ENCODE peak calls at places on chromosomes 12 and 14, in six cellular contexts. X is cardiac muscle cell, N is progenitor cell of endocrine pancreas, E is B cell, H is IMR-90, L is fibroblast of lung. G is an unnamed sample.

GRCh38 chr12:116662612-116663144 is 75.2 kb downstream of the SPRING1 start:
- DNase-seq in X (no peak), N (peak; percentile 43), E (no peak), H (peak; percentile 37), L (peak; percentile 47), G (peak; percentile 9)

GRCh38 chr12:52091869-52092268 is 12.4 kb downstream of the SMIM41 start:
- DNase-seq in X (no peak), N (no peak), E (no peak), H (no peak), L (no peak), G (no peak)

GRCh38 chr12:100447405-100447804 is 26.3 kb upstream of the NR1H4 start:
- DNase-seq in X (no peak), N (no peak), E (no peak), H (no peak), L (no peak), G (no peak)

GRCh38 chr12:119770146-119770545 is 102.2 kb downstream of the PRKAB1 start:
- DNase-seq in X (no peak), N (no peak), E (no peak), H (peak; percentile 15), L (no peak), G (peak; percentile 9)

GRCh38 chr12:26062566-26062965 is 62.3 kb downstream of the BHLHE41 start:
- DNase-seq in X (no peak), N (no peak), E (no peak), H (peak; percentile 57), L (peak; percentile 45), G (peak; percentile 47)

GRCh38 chr14:59483819-59484610 is at the start of the genes JKAMP and L3HYPDH:
- DNase-seq in X (peak; percentile 99), N (peak; percentile 98), E (peak; percentile 95), H (peak; percentile 94), L (peak; percentile 95), G (peak; percentile 93)

GRCh38 chr12:80551897-80552296 is 107.9 kb downstream of the PTPRQ start:
- DNase-seq in X (no peak), N (no peak), E (no peak), H (peak; percentile 99), L (peak; percentile 98), G (peak; percentile 95)

GRCh38 chr12:108697905-108698304 is 33.4 kb downstream of the CORO1C start:
- DNase-seq in X (no peak), N (no peak), E (no peak), H (no peak), L (no peak), G (no peak)

GRCh38 chr12:16972923-16973770 is 367.2 kb upstream of the LMO3 start:
- DNase-seq in X (no peak), N (no peak), E (no peak), H (no peak), L (no peak), G (no peak)

GRCh38 chr12:87509233-87509820 is 519.9 kb downstream of the C12orf50 start:
- DNase-seq in X (no peak), N (no peak), E (no peak), H (peak; percentile 81), L (peak; percentile 81), G (no peak)

GRCh38 chr12:32906407-32907165 is 10.0 kb upstream of the PKP2 start:
- DNase-seq in X (no peak), N (no peak), E (no peak), H (no peak), L (no peak), G (no peak)

GRCh38 chr14:85308531-85309300 is 221.2 kb upstream of the FLRT2 start:
- DNase-seq in X (peak; percentile 40), N (no peak), E (no peak), H (no peak), L (no peak), G (no peak)

GRCh38 chr12:84912191-84913142 is at the start of gene SLC6A15:
- DNase-seq in X (peak; percentile 79), N (peak; percentile 61), E (no peak), H (peak; percentile 46), L (peak; percentile 93), G (no peak)

GRCh38 chr14:68495638-68496114 is 297.2 kb downstream of the ZFP36L1 start:
- DNase-seq in X (no peak), N (no peak), E (no peak), H (no peak), L (no peak), G (no peak)

GRCh38 chr12:132600048-132601032 is 10.0 kb downstream of the LRCOL1 start:
- DNase-seq in X (peak; percentile 84), N (peak; percentile 54), E (peak; percentile 69), H (peak; percentile 61), L (peak; percentile 73), G (peak; percentile 18)

GRCh38 chr14:26595922-26596721 is 1.7 kb downstream of the NOVA1 start:
- DNase-seq in X (no peak), N (no peak), E (no peak), H (no peak), L (peak; percentile 41), G (no peak)

GRCh38 chr14:92633724-92634123 is 114.7 kb downstream of the LGMN start:
- DNase-seq in X (no peak), N (no peak), E (no peak), H (peak; percentile 78), L (peak; percentile 66), G (peak; percentile 20)

GRCh38 chr14:80618751-80619329 is 322.7 kb downstream of the CEP128 start:
- DNase-seq in X (no peak), N (no peak), E (no peak), H (peak; percentile 87), L (peak; percentile 88), G (no peak)

GRCh38 chr12:3398196-3398789 is 92.7 kb upstream of the PRMT8 start:
- DNase-seq in X (no peak), N (no peak), E (no peak), H (no peak), L (no peak), G (no peak)

GRCh38 chr12:116416161-116416560 is 138.7 kb upstream of the MED13L start:
- DNase-seq in X (no peak), N (no peak), E (no peak), H (no peak), L (no peak), G (no peak)

GRCh38 chr12:45284096-45284901 is 68.4 kb downstream of the ANO6 start:
- DNase-seq in X (peak; percentile 46), N (no peak), E (no peak), H (peak; percentile 87), L (peak; percentile 50), G (peak; percentile 82)

GRCh38 chr12:111607239-111607638 is 8.1 kb upstream of the ATXN2 start:
- DNase-seq in X (no peak), N (no peak), E (no peak), H (no peak), L (no peak), G (no peak)

GRCh38 chr14:101859916-101860315 is 98.4 kb downstream of the PPP2R5C start:
- DNase-seq in X (no peak), N (no peak), E (no peak), H (no peak), L (no peak), G (no peak)

GRCh38 chr12:62762645-62763044 is 172.3 kb downstream of the PPM1H start:
- DNase-seq in X (no peak), N (no peak), E (no peak), H (no peak), L (no peak), G (no peak)

GRCh38 chr12:93569656-93570551 is 2.6 kb upstream of the SOCS2 start:
- DNase-seq in X (peak; percentile 93), N (peak; percentile 87), E (peak; percentile 87), H (peak; percentile 84), L (peak; percentile 93), G (peak; percentile 71)

GRCh38 chr12:92183575-92183974 is 37.9 kb upstream of the BTG1 start:
- DNase-seq in X (no peak), N (no peak), E (no peak), H (no peak), L (no peak), G (no peak)

GRCh38 chr14:48857366-48857765 is 728.8 kb downstream of the RPS29 start:
- DNase-seq in X (peak; percentile 33), N (no peak), E (no peak), H (no peak), L (no peak), G (no peak)

GRCh38 chr12:131511391-131511802 is 199.5 kb upstream of the SFSWAP start:
- DNase-seq in X (no peak), N (no peak), E (peak; percentile 70), H (no peak), L (no peak), G (no peak)

GRCh38 chr14:99538275-99538674 is 57.1 kb downstream of the CCNK start:
- DNase-seq in X (no peak), N (no peak), E (no peak), H (peak; percentile 25), L (no peak), G (no peak)
- TF ChIP-seq CTCF in X (peak; percentile 12), N (peak; percentile 34), E (no peak), H (peak; percentile 14), L (peak; percentile 18), G (peak; percentile 44)

GRCh38 chr14:77024171-77024627 is 4.3 kb downstream of the IRF2BPL start:
- DNase-seq in X (peak; percentile 85), N (no peak), E (no peak), H (peak; percentile 43), L (peak; percentile 80), G (no peak)

GRCh38 chr14:77025744-77026165 is 2.8 kb downstream of the IRF2BPL start:
- DNase-seq in X (peak; percentile 42), N (no peak), E (no peak), H (no peak), L (no peak), G (no peak)

GRCh38 chr14:77026166-77026929 is 2.2 kb downstream of the IRF2BPL start:
- DNase-seq in X (peak; percentile 39), N (no peak), E (no peak), H (peak; percentile 51), L (peak; percentile 50), G (no peak)

GRCh38 chr14:77022219-77022852 is 6.2 kb downstream of the IRF2BPL start:
- DNase-seq in X (no peak), N (no peak), E (no peak), H (no peak), L (no peak), G (no peak)

GRCh38 chr14:77023001-77023996 is 5.2 kb downstream of the IRF2BPL start:
- DNase-seq in X (peak; percentile 59), N (peak; percentile 57), E (no peak), H (peak; percentile 38), L (peak; percentile 62), G (peak; percentile 37)
- TF ChIP-seq CTCF in X (peak; percentile 44), N (peak; percentile 37), E (no peak), H (peak; percentile 33), L (peak; percentile 42), G (peak; percentile 45)

GRCh38 chr14:54489318-54489683 is 521 bp upstream of the GMFB start:
- DNase-seq in X (no peak), N (no peak), E (no peak), H (no peak), L (no peak), G (no peak)
- TF ChIP-seq CTCF in X (no peak), N (no peak), E (no peak), H (no peak), L (no peak), G (peak; percentile 3)

DNA sequence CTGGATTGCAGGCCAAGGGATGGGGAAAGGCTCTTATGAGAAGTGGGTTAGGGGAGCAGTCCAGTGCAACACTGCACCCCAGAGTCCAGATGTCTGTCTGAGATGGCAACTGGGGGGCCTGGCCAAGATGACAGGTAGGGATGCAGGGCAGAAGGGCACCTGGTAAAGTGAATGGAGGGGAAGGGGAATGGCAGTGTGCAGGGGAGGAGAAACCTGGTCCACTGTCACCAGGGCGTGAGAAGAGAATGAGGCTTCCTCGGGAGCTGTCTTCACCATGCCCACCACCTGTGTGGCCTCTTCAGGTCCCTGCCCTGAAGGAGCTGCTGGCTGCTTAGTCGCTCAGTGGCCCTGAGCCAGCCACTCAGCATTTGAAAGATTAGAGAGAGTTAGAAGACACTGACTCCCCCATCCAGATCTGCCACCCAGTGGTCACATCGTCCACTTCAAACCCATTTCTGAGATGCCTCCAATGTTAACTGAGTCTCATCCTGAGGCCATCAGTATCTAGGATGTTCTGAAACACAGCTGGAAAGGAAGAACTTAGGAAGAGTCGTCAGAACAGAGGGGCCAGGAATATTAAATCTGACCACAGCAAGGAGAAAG is 57.3 kb downstream of the PLEKHG3 start:
- DNase-seq in X (no peak), N (no peak), E (no peak), H (peak; percentile 49), L (no peak), G (peak; percentile 19)
- TF ChIP-seq CTCF in X (peak; percentile 7), N (no peak), E (no peak), H (peak; percentile 15), L (no peak), G (peak; percentile 68)